ENCODE peak calls at places on chromosomes 3 and 15, in five cellular contexts. M is NCI-H1092 treated with DMSO at 0.1 percent for 48 hours; K is stimulated activated naive CD8-positive, alpha-beta T cell treated with anti-CD3 and anti-CD28 coated beads, Interleukin-15, amount 100 ng/mL, for 72 hours; Y is dorsolateral prefrontal cortex; L is mucosa of descending colon. H is an unnamed sample.

GRCh38 chr3:9501226-9501625 is 52.4 kb downstream of the LHFPL4 start:
- DNase-seq in M (no peak), L (no peak), Y (no peak), K (no peak), H (no peak)

GRCh38 chr15:92429378-92430066 is 35.8 kb downstream of the ST8SIA2 start:
- DNase-seq in K (no peak), L (no peak), Y (no peak), M (no peak), H (no peak)

GRCh38 chr3:168858327-168858726 is 762.6 kb upstream of the GOLIM4 start:
- DNase-seq in M (no peak), L (no peak), Y (no peak), K (no peak), H (no peak)

GRCh38 chr3:129310111-129310601 is 31.5 kb downstream of the HMCES start:
- DNase-seq in Y (no peak), L (no peak), K (no peak), M (no peak), H (no peak)

GRCh38 chr3:160885791-160886286 is 129.8 kb downstream of the PPM1L start:
- DNase-seq in M (no peak), L (peak; percentile 75), K (no peak), Y (no peak), H (peak; percentile 65)

GRCh38 chr15:30791239-30791638 is 112.5 kb upstream of the FAN1 start:
- DNase-seq in M (no peak), K (no peak), L (no peak), Y (no peak), H (no peak)

GRCh38 chr15:43067717-43068461 is 37.9 kb downstream of the UBR1 start:
- DNase-seq in Y (no peak), K (peak; percentile 27), L (no peak), M (no peak), H (no peak)

GRCh38 chr15:41233367-41233771 is 2.3 kb downstream of the CHP1 start:
- DNase-seq in Y (no peak), M (no peak), K (no peak), L (no peak), H (no peak)

GRCh38 chr15:37767841-37768455 is 166.5 kb upstream of the TMCO5A start:
- DNase-seq in Y (no peak), K (no peak), L (no peak), M (no peak), H (no peak)

GRCh38 chr3:5192568-5193319 is 5.2 kb downstream of the EDEM1 start:
- DNase-seq in K (no peak), L (no peak), M (no peak), Y (no peak), H (no peak)

GRCh38 chr3:98171066-98171465 is 4.6 kb downstream of the OR5H15 start:
- DNase-seq in M (no peak), K (no peak), L (no peak), Y (no peak), H (no peak)

GRCh38 chr3:58336135-58336882 is 3.6 kb downstream of the PXK start:
- DNase-seq in M (no peak), K (no peak), Y (no peak), L (no peak), H (no peak)

GRCh38 chr3:19866751-19867347 is 67.2 kb downstream of the EFHB start:
- DNase-seq in K (peak; percentile 33), L (peak; percentile 73), M (peak; percentile 2), Y (peak; percentile 55), H (peak; percentile 60)

GRCh38 chr3:159486580-159486979 is 502.1 kb upstream of the IL12A start:
- DNase-seq in L (no peak), Y (no peak), M (no peak), K (no peak), H (no peak)

GRCh38 chr15:48084759-48085420 is 35.9 kb upstream of the SLC24A5 start:
- DNase-seq in K (no peak), M (peak; percentile 40), L (peak; percentile 33), Y (no peak), H (no peak)

GRCh38 chr15:62344806-62345539 is 179.9 kb upstream of the C2CD4B start:
- DNase-seq in L (peak; percentile 86), M (peak; percentile 1), K (peak; percentile 66), Y (no peak), H (peak; percentile 6)

GRCh38 chr3:17151598-17152373 is 267.0 kb downstream of the PLCL2 start:
- DNase-seq in L (peak; percentile 44), Y (no peak), M (no peak), K (peak; percentile 95), H (no peak)

GRCh38 chr3:8443829-8444791 is 57.5 kb upstream of the LMCD1 start:
- DNase-seq in Y (no peak), K (no peak), M (peak; percentile 66), L (peak; percentile 91), H (peak; percentile 97)

GRCh38 chr3:135097276-135097946 is 302.4 kb downstream of the EPHB1 start:
- DNase-seq in K (no peak), M (no peak), Y (no peak), L (no peak), H (no peak)

GRCh38 chr3:149806171-149806778 is 6.7 kb upstream of the RNF13 start:
- DNase-seq in L (no peak), Y (no peak), M (no peak), K (no peak), H (no peak)